ENCODE peak calls at places on chromosome 1, in eight cellular contexts. One of them, this sample, is unnamed.

GRCh38 chr1:46467183-46467504 is 22.5 kb upstream of the DMBX1 start:
- DNase-seq in HFF-Myc: no peak
- DNase-seq in thyroid gland: no peak
- DNase-seq in nucleus accumbens: no peak
- DNase-seq in WTC11: no peak
- DNase-seq in bronchial epithelial cell: no peak
- DNase-seq in breast epithelium: no peak
- DNase-seq in choroid plexus epithelial cell: no peak
- DNase-seq in this sample: no peak

GRCh38 chr1:15492572-15492971 is 16.7 kb downstream of the CELA2B start:
- DNase-seq in bronchial epithelial cell: no peak
- DNase-seq in HFF-Myc: no peak
- DNase-seq in WTC11: no peak
- DNase-seq in breast epithelium: no peak
- DNase-seq in thyroid gland: no peak
- DNase-seq in choroid plexus epithelial cell: no peak
- DNase-seq in nucleus accumbens: no peak
- DNase-seq in this sample: no peak

GRCh38 chr1:211323156-211324063 is 3.2 kb upstream of the TRAF5 start:
- DNase-seq in nucleus accumbens: no peak
- DNase-seq in choroid plexus epithelial cell: peak
- DNase-seq in bronchial epithelial cell: peak
- DNase-seq in WTC11: peak
- DNase-seq in breast epithelium: no peak
- DNase-seq in thyroid gland: peak
- DNase-seq in HFF-Myc: no peak
- DNase-seq in this sample: no peak

GRCh38 chr1:235133086-235133485 is 4.4 kb upstream of the TOMM20 start:
- DNase-seq in bronchial epithelial cell: no peak
- DNase-seq in thyroid gland: no peak
- DNase-seq in choroid plexus epithelial cell: no peak
- DNase-seq in HFF-Myc: peak
- DNase-seq in nucleus accumbens: no peak
- DNase-seq in WTC11: no peak
- DNase-seq in breast epithelium: no peak
- DNase-seq in this sample: no peak

GRCh38 chr1:233111731-233112130 is 161.3 kb downstream of the NTPCR start:
- DNase-seq in breast epithelium: no peak
- DNase-seq in thyroid gland: no peak
- DNase-seq in WTC11: no peak
- DNase-seq in HFF-Myc: no peak
- DNase-seq in bronchial epithelial cell: no peak
- DNase-seq in nucleus accumbens: no peak
- DNase-seq in choroid plexus epithelial cell: no peak
- DNase-seq in this sample: no peak

GRCh38 chr1:218942421-218942820 is 231.3 kb upstream of the LYPLAL1 start:
- DNase-seq in HFF-Myc: no peak
- DNase-seq in nucleus accumbens: no peak
- DNase-seq in WTC11: no peak
- DNase-seq in thyroid gland: no peak
- DNase-seq in choroid plexus epithelial cell: no peak
- DNase-seq in breast epithelium: no peak
- DNase-seq in bronchial epithelial cell: no peak
- DNase-seq in this sample: no peak

GRCh38 chr1:225044258-225044657 is 114.8 kb downstream of the DNAH14 start:
- DNase-seq in choroid plexus epithelial cell: peak
- DNase-seq in thyroid gland: no peak
- DNase-seq in WTC11: no peak
- DNase-seq in bronchial epithelial cell: no peak
- DNase-seq in breast epithelium: no peak
- DNase-seq in nucleus accumbens: no peak
- DNase-seq in HFF-Myc: no peak
- DNase-seq in this sample: no peak

GRCh38 chr1:28971980-28972771 is 57.8 kb downstream of the EPB41 start:
- DNase-seq in bronchial epithelial cell: peak
- DNase-seq in breast epithelium: no peak
- DNase-seq in WTC11: no peak
- DNase-seq in thyroid gland: peak
- DNase-seq in choroid plexus epithelial cell: peak
- DNase-seq in HFF-Myc: peak
- DNase-seq in nucleus accumbens: peak
- DNase-seq in this sample: no peak

GRCh38 chr1:236760480-236760879 is 34.6 kb upstream of the MTR start:
- DNase-seq in bronchial epithelial cell: no peak
- DNase-seq in choroid plexus epithelial cell: no peak
- DNase-seq in WTC11: no peak
- DNase-seq in thyroid gland: no peak
- DNase-seq in HFF-Myc: no peak
- DNase-seq in nucleus accumbens: no peak
- DNase-seq in breast epithelium: no peak
- DNase-seq in this sample: no peak

GRCh38 chr1:94384485-94385353 is 33.5 kb upstream of the ABCD3 start:
- DNase-seq in choroid plexus epithelial cell: no peak
- DNase-seq in thyroid gland: peak
- DNase-seq in WTC11: no peak
- DNase-seq in breast epithelium: no peak
- DNase-seq in HFF-Myc: no peak
- DNase-seq in bronchial epithelial cell: no peak
- DNase-seq in nucleus accumbens: no peak
- DNase-seq in this sample: no peak

GRCh38 chr1:9101510-9102146 is 27.3 kb downstream of the GPR157 start:
- DNase-seq in nucleus accumbens: no peak
- DNase-seq in HFF-Myc: no peak
- DNase-seq in thyroid gland: no peak
- DNase-seq in breast epithelium: no peak
- DNase-seq in choroid plexus epithelial cell: peak
- DNase-seq in bronchial epithelial cell: no peak
- DNase-seq in WTC11: peak
- DNase-seq in this sample: no peak

GRCh38 chr1:236142358-236143103 is at the start of gene GPR137B:
- DNase-seq in choroid plexus epithelial cell: peak
- DNase-seq in WTC11: peak
- DNase-seq in nucleus accumbens: peak
- DNase-seq in HFF-Myc: no peak
- DNase-seq in thyroid gland: peak
- DNase-seq in breast epithelium: peak
- DNase-seq in bronchial epithelial cell: peak
- DNase-seq in this sample: no peak

GRCh38 chr1:70818391-70818790 is 229.2 kb downstream of the PTGER3 start:
- DNase-seq in thyroid gland: no peak
- DNase-seq in breast epithelium: no peak
- DNase-seq in HFF-Myc: no peak
- DNase-seq in nucleus accumbens: no peak
- DNase-seq in bronchial epithelial cell: no peak
- DNase-seq in choroid plexus epithelial cell: no peak
- DNase-seq in WTC11: no peak
- DNase-seq in this sample: no peak

GRCh38 chr1:192477630-192478029 is 97.9 kb upstream of the RGS1 start:
- DNase-seq in nucleus accumbens: no peak
- DNase-seq in WTC11: no peak
- DNase-seq in choroid plexus epithelial cell: peak
- DNase-seq in thyroid gland: no peak
- DNase-seq in breast epithelium: no peak
- DNase-seq in bronchial epithelial cell: peak
- DNase-seq in HFF-Myc: no peak
- DNase-seq in this sample: no peak

GRCh38 chr1:212915245-212916091 is 34.9 kb upstream of the VASH2 start:
- DNase-seq in breast epithelium: no peak
- DNase-seq in bronchial epithelial cell: no peak
- DNase-seq in thyroid gland: peak
- DNase-seq in choroid plexus epithelial cell: peak
- DNase-seq in HFF-Myc: no peak
- DNase-seq in WTC11: peak
- DNase-seq in nucleus accumbens: no peak
- DNase-seq in this sample: no peak

GRCh38 chr1:58477390-58477789 is 69.1 kb downstream of the OMA1 start:
- DNase-seq in thyroid gland: no peak
- DNase-seq in breast epithelium: no peak
- DNase-seq in WTC11: no peak
- DNase-seq in bronchial epithelial cell: peak
- DNase-seq in HFF-Myc: no peak
- DNase-seq in choroid plexus epithelial cell: no peak
- DNase-seq in nucleus accumbens: no peak
- DNase-seq in this sample: no peak

GRCh38 chr1:24481098-24481497 is 21.5 kb upstream of the RCAN3 start:
- DNase-seq in nucleus accumbens: no peak
- DNase-seq in choroid plexus epithelial cell: no peak
- DNase-seq in bronchial epithelial cell: no peak
- DNase-seq in WTC11: no peak
- DNase-seq in breast epithelium: no peak
- DNase-seq in HFF-Myc: no peak
- DNase-seq in thyroid gland: no peak
- DNase-seq in this sample: no peak

GRCh38 chr1:171221665-171222591 is 26.4 kb upstream of the FMO1 start:
- DNase-seq in nucleus accumbens: no peak
- DNase-seq in bronchial epithelial cell: peak
- DNase-seq in breast epithelium: no peak
- DNase-seq in HFF-Myc: no peak
- DNase-seq in WTC11: no peak
- DNase-seq in choroid plexus epithelial cell: peak
- DNase-seq in thyroid gland: no peak
- DNase-seq in this sample: no peak

GRCh38 chr1:245092638-245092976 is 62.2 kb upstream of the KIF26B start:
- DNase-seq in breast epithelium: no peak
- DNase-seq in choroid plexus epithelial cell: peak
- DNase-seq in HFF-Myc: no peak
- DNase-seq in bronchial epithelial cell: no peak
- DNase-seq in thyroid gland: no peak
- DNase-seq in nucleus accumbens: no peak
- DNase-seq in WTC11: no peak
- DNase-seq in this sample: no peak